ENCODE peak calls at places on chromosome 6, in eight cellular contexts. One of them, this sample, is unnamed.

GRCh38 chr6:43383021-43383667 is 13.7 kb upstream of the ZNF318 start:
- DNase-seq in dorsolateral prefrontal cortex: no peak
- DNase-seq in lower leg skin: no peak
- DNase-seq in GM13977: no peak
- DNase-seq in activated naive CD8-positive, alpha-beta T cell treated with anti-CD3 and anti-CD28 coated beads for 36 hours: no peak
- DNase-seq in MM.1S: no peak
- DNase-seq in caudate nucleus: no peak
- DNase-seq in stimulated activated CD4-positive, alpha-beta T cell treated with anti-CD3 and anti-CD28 coated beads, Interleukin-2, amount 100 ng/mL, for 48 hours: no peak
- DNase-seq in this sample: no peak

GRCh38 chr6:132483779-132484679 is 28.9 kb downstream of the STX7 start:
- DNase-seq in dorsolateral prefrontal cortex: no peak
- DNase-seq in lower leg skin: peak; percentile 33
- DNase-seq in GM13977: peak; percentile 29
- DNase-seq in activated naive CD8-positive, alpha-beta T cell treated with anti-CD3 and anti-CD28 coated beads for 36 hours: peak; percentile 10
- DNase-seq in MM.1S: peak; percentile 73
- DNase-seq in caudate nucleus: no peak
- DNase-seq in stimulated activated CD4-positive, alpha-beta T cell treated with anti-CD3 and anti-CD28 coated beads, Interleukin-2, amount 100 ng/mL, for 48 hours: peak; percentile 26
- DNase-seq in this sample: no peak

GRCh38 chr6:13248549-13248948 is 79.8 kb downstream of the TBC1D7 start:
- DNase-seq in dorsolateral prefrontal cortex: no peak
- DNase-seq in lower leg skin: no peak
- DNase-seq in GM13977: no peak
- DNase-seq in activated naive CD8-positive, alpha-beta T cell treated with anti-CD3 and anti-CD28 coated beads for 36 hours: no peak
- DNase-seq in MM.1S: no peak
- DNase-seq in caudate nucleus: no peak
- DNase-seq in stimulated activated CD4-positive, alpha-beta T cell treated with anti-CD3 and anti-CD28 coated beads, Interleukin-2, amount 100 ng/mL, for 48 hours: no peak
- DNase-seq in this sample: no peak

GRCh38 chr6:37713529-37714119 is 15.9 kb upstream of the MDGA1 start:
- DNase-seq in dorsolateral prefrontal cortex: peak; percentile 62
- DNase-seq in lower leg skin: no peak
- DNase-seq in GM13977: no peak
- DNase-seq in activated naive CD8-positive, alpha-beta T cell treated with anti-CD3 and anti-CD28 coated beads for 36 hours: no peak
- DNase-seq in MM.1S: no peak
- DNase-seq in caudate nucleus: no peak
- DNase-seq in stimulated activated CD4-positive, alpha-beta T cell treated with anti-CD3 and anti-CD28 coated beads, Interleukin-2, amount 100 ng/mL, for 48 hours: no peak
- DNase-seq in this sample: no peak

GRCh38 chr6:63802606-63803206 is 167.1 kb downstream of the PHF3 start:
- DNase-seq in dorsolateral prefrontal cortex: no peak
- DNase-seq in lower leg skin: no peak
- DNase-seq in GM13977: peak; percentile 16
- DNase-seq in activated naive CD8-positive, alpha-beta T cell treated with anti-CD3 and anti-CD28 coated beads for 36 hours: no peak
- DNase-seq in MM.1S: peak; percentile 16
- DNase-seq in caudate nucleus: no peak
- DNase-seq in stimulated activated CD4-positive, alpha-beta T cell treated with anti-CD3 and anti-CD28 coated beads, Interleukin-2, amount 100 ng/mL, for 48 hours: no peak
- DNase-seq in this sample: no peak

GRCh38 chr6:101626264-101626663 is 232.8 kb downstream of the GRIK2 start:
- DNase-seq in dorsolateral prefrontal cortex: no peak
- DNase-seq in lower leg skin: no peak
- DNase-seq in GM13977: no peak
- DNase-seq in activated naive CD8-positive, alpha-beta T cell treated with anti-CD3 and anti-CD28 coated beads for 36 hours: no peak
- DNase-seq in MM.1S: no peak
- DNase-seq in caudate nucleus: no peak
- DNase-seq in stimulated activated CD4-positive, alpha-beta T cell treated with anti-CD3 and anti-CD28 coated beads, Interleukin-2, amount 100 ng/mL, for 48 hours: no peak
- DNase-seq in this sample: no peak

GRCh38 chr6:39365281-39366074 is 43.0 kb upstream of the KCNK16 start:
- DNase-seq in dorsolateral prefrontal cortex: no peak
- DNase-seq in lower leg skin: no peak
- DNase-seq in GM13977: no peak
- DNase-seq in activated naive CD8-positive, alpha-beta T cell treated with anti-CD3 and anti-CD28 coated beads for 36 hours: no peak
- DNase-seq in MM.1S: no peak
- DNase-seq in caudate nucleus: no peak
- DNase-seq in stimulated activated CD4-positive, alpha-beta T cell treated with anti-CD3 and anti-CD28 coated beads, Interleukin-2, amount 100 ng/mL, for 48 hours: no peak
- DNase-seq in this sample: no peak

GRCh38 chr6:45812937-45813336 is 202.7 kb downstream of the CLIC5 start:
- DNase-seq in dorsolateral prefrontal cortex: no peak
- DNase-seq in lower leg skin: no peak
- DNase-seq in GM13977: no peak
- DNase-seq in activated naive CD8-positive, alpha-beta T cell treated with anti-CD3 and anti-CD28 coated beads for 36 hours: no peak
- DNase-seq in MM.1S: no peak
- DNase-seq in caudate nucleus: no peak
- DNase-seq in stimulated activated CD4-positive, alpha-beta T cell treated with anti-CD3 and anti-CD28 coated beads, Interleukin-2, amount 100 ng/mL, for 48 hours: no peak
- DNase-seq in this sample: no peak

GRCh38 chr6:111793711-111794111 is 79.5 kb downstream of the FYN start:
- DNase-seq in dorsolateral prefrontal cortex: no peak
- DNase-seq in lower leg skin: no peak
- DNase-seq in GM13977: no peak
- DNase-seq in activated naive CD8-positive, alpha-beta T cell treated with anti-CD3 and anti-CD28 coated beads for 36 hours: peak; percentile 68
- DNase-seq in MM.1S: no peak
- DNase-seq in caudate nucleus: no peak
- DNase-seq in stimulated activated CD4-positive, alpha-beta T cell treated with anti-CD3 and anti-CD28 coated beads, Interleukin-2, amount 100 ng/mL, for 48 hours: no peak
- DNase-seq in this sample: peak; percentile 47

GRCh38 chr6:125953502-125953875 is 3.1 kb upstream of the HINT3 start:
- DNase-seq in dorsolateral prefrontal cortex: no peak
- DNase-seq in lower leg skin: no peak
- DNase-seq in GM13977: no peak
- DNase-seq in activated naive CD8-positive, alpha-beta T cell treated with anti-CD3 and anti-CD28 coated beads for 36 hours: peak; percentile 7
- DNase-seq in MM.1S: peak; percentile 90
- DNase-seq in caudate nucleus: no peak
- DNase-seq in stimulated activated CD4-positive, alpha-beta T cell treated with anti-CD3 and anti-CD28 coated beads, Interleukin-2, amount 100 ng/mL, for 48 hours: no peak
- DNase-seq in this sample: no peak

GRCh38 chr6:143529095-143529494 is 17.6 kb upstream of the FUCA2 start:
- DNase-seq in dorsolateral prefrontal cortex: no peak
- DNase-seq in lower leg skin: no peak
- DNase-seq in GM13977: no peak
- DNase-seq in activated naive CD8-positive, alpha-beta T cell treated with anti-CD3 and anti-CD28 coated beads for 36 hours: no peak
- DNase-seq in MM.1S: no peak
- DNase-seq in caudate nucleus: no peak
- DNase-seq in stimulated activated CD4-positive, alpha-beta T cell treated with anti-CD3 and anti-CD28 coated beads, Interleukin-2, amount 100 ng/mL, for 48 hours: no peak
- DNase-seq in this sample: no peak

GRCh38 chr6:150600302-150601017 is 775 bp downstream of the PLEKHG1 start:
- DNase-seq in dorsolateral prefrontal cortex: peak; percentile 59
- DNase-seq in lower leg skin: peak; percentile 45
- DNase-seq in GM13977: peak; percentile 87
- DNase-seq in activated naive CD8-positive, alpha-beta T cell treated with anti-CD3 and anti-CD28 coated beads for 36 hours: peak; percentile 72
- DNase-seq in MM.1S: peak; percentile 67
- DNase-seq in caudate nucleus: no peak
- DNase-seq in stimulated activated CD4-positive, alpha-beta T cell treated with anti-CD3 and anti-CD28 coated beads, Interleukin-2, amount 100 ng/mL, for 48 hours: peak; percentile 59
- DNase-seq in this sample: peak; percentile 73

GRCh38 chr6:163818719-163819118 is 404.2 kb downstream of the QKI start:
- DNase-seq in dorsolateral prefrontal cortex: no peak
- DNase-seq in lower leg skin: no peak
- DNase-seq in GM13977: no peak
- DNase-seq in activated naive CD8-positive, alpha-beta T cell treated with anti-CD3 and anti-CD28 coated beads for 36 hours: no peak
- DNase-seq in MM.1S: no peak
- DNase-seq in caudate nucleus: no peak
- DNase-seq in stimulated activated CD4-positive, alpha-beta T cell treated with anti-CD3 and anti-CD28 coated beads, Interleukin-2, amount 100 ng/mL, for 48 hours: no peak
- DNase-seq in this sample: no peak

GRCh38 chr6:143451531-143451930 is 926 bp downstream of the PEX3 start:
- DNase-seq in dorsolateral prefrontal cortex: no peak
- DNase-seq in lower leg skin: no peak
- DNase-seq in GM13977: no peak
- DNase-seq in activated naive CD8-positive, alpha-beta T cell treated with anti-CD3 and anti-CD28 coated beads for 36 hours: no peak
- DNase-seq in MM.1S: no peak
- DNase-seq in caudate nucleus: no peak
- DNase-seq in stimulated activated CD4-positive, alpha-beta T cell treated with anti-CD3 and anti-CD28 coated beads, Interleukin-2, amount 100 ng/mL, for 48 hours: no peak
- DNase-seq in this sample: no peak

GRCh38 chr6:158772851-158773371 is 46.3 kb downstream of the EZR start:
- DNase-seq in dorsolateral prefrontal cortex: no peak
- DNase-seq in lower leg skin: peak; percentile 76
- DNase-seq in GM13977: no peak
- DNase-seq in activated naive CD8-positive, alpha-beta T cell treated with anti-CD3 and anti-CD28 coated beads for 36 hours: no peak
- DNase-seq in MM.1S: no peak
- DNase-seq in caudate nucleus: no peak
- DNase-seq in stimulated activated CD4-positive, alpha-beta T cell treated with anti-CD3 and anti-CD28 coated beads, Interleukin-2, amount 100 ng/mL, for 48 hours: no peak
- DNase-seq in this sample: no peak